ENCODE peak calls at places on chromosomes 5 and 9, in five cellular contexts. V is psoas muscle, S is GM23248, J is HCT116, K is left ventricle myocardium inferior. L is an unnamed sample. For H3K27me3, H3K4me1 and H3K9me3, the result is how much of the 10 kb centered on the place peaks cover.

GRCh38 chr5:73638344-73639095 is 12.5 kb downstream of the ARHGEF28 start:
- DNase-seq in V (no peak), J (no peak), S (peak), K (no peak), L (no peak)

GRCh38 chr9:135244271-135244691 is 156.8 kb downstream of the OLFM1 start:
- DNase-seq in S (no peak), K (no peak), J (no peak), V (peak), L (no peak)

GRCh38 chr5:124790895-124791732 is 44.7 kb upstream of the ZNF608 start:
- DNase-seq in V (no peak), K (no peak), J (no peak), S (peak), L (peak)

GRCh38 chr9:128103589-128103962 is 24.0 kb downstream of the PTGES2 start:
- DNase-seq in J (no peak), K (no peak), S (no peak), V (no peak), L (no peak)

GRCh38 chr9:76127637-76128036 is 237.2 kb downstream of the PCSK5 start:
- DNase-seq in J (no peak), K (no peak), S (no peak), V (no peak), L (no peak)

GRCh38 chr5:16572289-16573015 is 44.3 kb downstream of the RETREG1 start:
- DNase-seq in K (no peak), V (peak), S (no peak), J (no peak), L (no peak)

GRCh38 chr9:111866976-111867375 is 29.6 kb upstream of the UGCG start:
- DNase-seq in J (no peak), K (no peak), V (no peak), S (peak), L (no peak)

GRCh38 chr9:135326141-135326540 is 153.4 kb upstream of the PPP1R26 start:
- DNase-seq in S (no peak), K (no peak), J (no peak), V (no peak), L (no peak)

GRCh38 chr9:35538361-35539234 is 48.7 kb downstream of the RUSC2 start:
- DNase-seq in J (no peak), V (peak), S (peak), K (peak), L (no peak)

GRCh38 chr5:78718827-78719226 is 70.3 kb upstream of the LHFPL2 start:
- DNase-seq in V (no peak), S (no peak), K (no peak), J (no peak), L (no peak)

GRCh38 chr9:35615981-35616680 is 2.1 kb downstream of the CD72 start:
- DNase-seq in K (no peak), V (peak), S (no peak), J (no peak), L (no peak)

GRCh38 chr5:129902806-129903205 is 1.5 kb upstream of the CHSY3 start:
- DNase-seq in K (no peak), S (no peak), V (no peak), J (no peak), L (no peak)
- H3K27me3 ChIP-seq in K (under half), S (under half), V (under half), J (under half), L (half or more)

GRCh38 chr5:6634327-6634713 is 1.1 kb downstream of the SRD5A1 start:
- DNase-seq in V (no peak), J (no peak), S (peak), K (no peak), L (no peak)
- H3K4me1 ChIP-seq in V (under half), J (under half), S (under half), K (under half), L (under half)

DNA sequence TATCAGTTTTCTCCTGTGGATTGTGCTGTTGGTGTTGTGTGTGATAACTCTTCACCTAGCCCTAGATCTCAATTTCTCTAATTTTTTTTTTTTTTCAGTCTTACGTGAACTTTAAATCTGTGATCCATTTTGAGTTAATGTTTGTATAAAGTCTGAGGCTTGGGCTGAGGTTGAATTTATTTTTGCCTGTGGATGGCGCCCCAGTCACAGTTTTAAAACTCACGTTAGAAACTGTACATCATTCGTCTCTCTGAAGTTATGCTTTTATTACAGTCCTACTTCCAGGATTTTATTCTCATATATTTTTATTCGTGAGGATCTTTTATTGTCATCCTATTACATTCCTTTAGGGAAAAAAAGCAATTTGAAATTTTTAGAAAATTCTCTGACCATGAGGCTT is 103.1 kb downstream of the EHMT1 start:
- DNase-seq in J (no peak), V (no peak), S (no peak), K (no peak), L (no peak)
- H3K9me3 ChIP-seq in J (under half), V (under half), S (under half), K (under half), L (under half)

GRCh38 chr5:8826491-8826890 is 719.4 kb downstream of the SEMA5A start:
- DNase-seq in K (no peak), J (no peak), S (no peak), V (no peak), L (no peak)

GRCh38 chr5:8831251-8831650 is 714.6 kb downstream of the SEMA5A start:
- DNase-seq in K (no peak), S (no peak), V (no peak), J (no peak), L (no peak)

GRCh38 chr5:8827701-8828100 is 718.2 kb downstream of the SEMA5A start:
- DNase-seq in K (no peak), J (no peak), S (peak), V (no peak), L (no peak)

GRCh38 chr5:8829322-8830029 is 716.4 kb downstream of the SEMA5A start:
- DNase-seq in S (peak), K (no peak), J (no peak), V (no peak), L (no peak)

DNA sequence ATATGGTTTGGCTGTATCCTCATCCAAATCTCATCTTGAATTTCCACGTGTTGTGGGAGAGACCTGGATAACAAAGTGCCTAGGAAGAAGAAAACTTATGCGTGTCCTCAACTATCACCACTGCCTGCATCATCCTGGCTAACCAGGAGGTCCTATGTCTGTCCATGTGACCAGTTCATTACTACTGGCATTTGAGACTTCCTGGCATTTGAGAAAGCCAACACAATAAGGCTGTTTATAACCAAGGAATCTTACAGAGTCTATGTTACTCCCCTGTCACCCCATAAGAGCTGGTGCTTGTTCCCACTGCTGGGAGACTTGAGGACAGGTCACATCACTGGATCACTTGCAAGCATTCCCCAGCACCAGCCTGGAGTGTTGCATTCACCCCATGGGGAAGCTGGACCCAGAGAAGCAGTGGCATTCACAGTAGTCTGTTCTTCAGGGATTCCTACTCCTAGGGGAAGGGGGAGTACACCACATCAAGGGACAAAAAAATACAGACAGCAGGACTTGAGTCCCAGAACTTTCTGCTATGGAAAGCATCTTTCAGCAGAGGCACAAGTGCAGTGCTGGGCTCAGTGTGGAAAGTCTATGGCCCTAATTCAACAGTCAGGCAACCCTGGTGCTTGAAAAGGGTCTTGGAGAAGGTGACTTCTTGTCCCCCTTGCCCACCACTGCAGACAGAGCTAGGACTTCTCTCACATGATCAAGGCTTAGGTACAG is 717.1 kb downstream of the SEMA5A start:
- DNase-seq in K (no peak), S (peak), J (no peak), V (no peak), L (no peak)
- H3K27me3 ChIP-seq in K (under half), S (under half), J (under half), V (under half), L (under half)

DNA sequence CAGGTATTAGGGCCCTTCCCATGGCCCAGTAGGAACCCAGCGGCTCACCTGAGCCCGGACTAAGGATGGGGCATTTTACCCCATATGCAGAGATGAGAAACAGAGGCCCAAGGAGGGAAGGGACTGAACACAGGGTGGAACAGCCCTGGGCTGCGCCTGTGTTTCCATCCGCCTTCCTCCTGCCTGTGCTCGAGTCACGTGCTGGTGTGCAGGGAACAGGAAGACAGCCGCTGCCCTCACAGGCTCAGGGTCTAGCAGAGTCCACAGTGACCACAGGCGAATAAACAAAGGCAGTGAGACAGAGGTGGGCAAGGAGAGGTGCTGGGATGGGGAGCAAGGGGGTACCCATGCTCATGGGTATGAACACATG is 129.4 kb downstream of the C9orf50 start:
- DNase-seq in S (no peak), V (peak), J (no peak), K (peak), L (no peak)
- H3K4me1 ChIP-seq in S (half or more), V (under half), J (half or more), K (half or more), L (under half)

GRCh38 chr5:56659991-56660390 is 155.4 kb upstream of the MAP3K1 start:
- DNase-seq in K (no peak), S (no peak), V (no peak), J (no peak), L (no peak)
- H3K9me3 ChIP-seq in K (under half), S (under half), V (under half), J (under half), L (under half)

GRCh38 chr5:94276056-94276455 is 342.3 kb downstream of the KIAA0825 start:
- DNase-seq in K (no peak), V (no peak), J (no peak), S (no peak), L (no peak)

GRCh38 chr5:94276751-94277150 is 341.7 kb downstream of the KIAA0825 start:
- DNase-seq in S (peak), K (no peak), J (no peak), V (no peak), L (no peak)

DNA sequence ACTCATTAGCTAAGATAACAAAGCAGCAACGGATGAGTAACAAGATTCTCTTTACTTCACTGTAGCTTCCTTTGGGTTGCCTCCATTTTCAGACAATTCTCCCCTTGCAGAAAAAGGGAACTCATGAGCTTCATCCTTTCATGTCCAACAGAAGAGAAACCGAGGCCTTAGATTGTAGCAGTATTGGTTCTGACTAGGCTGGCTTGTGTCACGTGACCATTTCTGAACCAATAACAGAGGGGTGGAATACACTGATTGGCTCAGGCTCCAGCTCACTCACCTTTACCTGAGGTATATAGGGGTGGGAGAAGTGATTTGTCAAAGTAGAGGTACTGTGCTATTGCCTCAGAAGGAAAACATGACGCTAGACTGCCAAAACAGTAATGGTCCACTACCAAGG is 343.7 kb downstream of the KIAA0825 start:
- DNase-seq in J (no peak), S (no peak), V (no peak), K (no peak), L (no peak)
- H3K27me3 ChIP-seq in J (under half), S (under half), V (under half), K (under half), L (under half)

GRCh38 chr9:94824401-94824800 is 97.9 kb downstream of the AOPEP start:
- DNase-seq in S (no peak), K (no peak), V (no peak), J (no peak), L (no peak)
- H3K4me1 ChIP-seq in S (under half), K (half or more), V (under half), J (under half), L (under half)

GRCh38 chr5:169607882-169608281 is 24.3 kb downstream of the SPDL1 start:
- DNase-seq in K (no peak), S (no peak), V (no peak), J (no peak), L (no peak)

GRCh38 chr5:169610606-169611005 is 26.5 kb upstream of the DOCK2 start:
- DNase-seq in K (no peak), V (no peak), S (no peak), J (no peak), L (no peak)

GRCh38 chr5:169606279-169606678 is 22.7 kb downstream of the SPDL1 start:
- DNase-seq in V (no peak), S (no peak), J (no peak), K (no peak), L (no peak)

DNA sequence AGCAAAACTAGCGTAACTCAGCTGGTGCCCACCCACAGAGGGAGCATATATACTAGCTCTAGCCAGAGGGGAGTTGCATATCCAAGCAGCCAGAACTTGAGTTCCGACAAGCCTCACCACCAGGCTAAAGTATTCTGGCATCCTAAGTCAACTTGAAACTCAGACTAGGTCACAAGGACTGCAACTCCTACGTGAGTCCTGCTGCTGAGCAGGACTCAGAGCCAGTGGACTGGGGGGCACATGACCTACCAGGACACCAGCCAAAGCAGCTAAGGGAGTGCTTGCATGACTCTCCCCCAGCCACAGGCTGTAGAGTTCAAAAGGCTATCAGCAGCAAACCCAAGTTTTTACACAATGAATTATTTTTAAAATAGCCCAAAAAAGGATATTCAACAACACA is 26.1 kb downstream of the SPDL1 start:
- DNase-seq in V (no peak), J (no peak), K (no peak), S (no peak), L (no peak)
- H3K9me3 ChIP-seq in V (under half), J (under half), K (under half), S (under half), L (under half)

GRCh38 chr5:93598141-93598996 is 15.3 kb downstream of the NR2F1 start:
- DNase-seq in V (no peak), J (no peak), K (no peak), S (no peak), L (no peak)
- H3K27me3 ChIP-seq in V (under half), J (under half), K (half or more), S (under half), L (under half)